ENCODE peak calls at places on chromosome 22, in seven cellular contexts. One of them, this sample, is unnamed.

GRCh38 chr22:36902143-36902911 is 11.1 kb upstream of the CSF2RB start:
- DNase-seq in naive thymus-derived CD8-positive, alpha-beta T cell: no peak
- DNase-seq in ACHN: no peak
- DNase-seq in AG10803: no peak
- DNase-seq in transverse colon: no peak
- DNase-seq in effector memory CD8-positive, alpha-beta T cell: no peak
- DNase-seq in B cell: no peak
- DNase-seq in this sample: no peak

GRCh38 chr22:24503851-24504170 is 8.7 kb downstream of the UPB1 start:
- DNase-seq in naive thymus-derived CD8-positive, alpha-beta T cell: no peak
- DNase-seq in ACHN: no peak
- DNase-seq in AG10803: no peak
- DNase-seq in transverse colon: no peak
- DNase-seq in effector memory CD8-positive, alpha-beta T cell: no peak
- DNase-seq in B cell: no peak
- DNase-seq in this sample: no peak

GRCh38 chr22:33524511-33525270 is 395.6 kb downstream of the LARGE1 start:
- DNase-seq in naive thymus-derived CD8-positive, alpha-beta T cell: no peak
- DNase-seq in ACHN: no peak
- DNase-seq in AG10803: no peak
- DNase-seq in transverse colon: no peak
- DNase-seq in effector memory CD8-positive, alpha-beta T cell: no peak
- DNase-seq in B cell: no peak
- DNase-seq in this sample: no peak

GRCh38 chr22:32123657-32124056 is 35.4 kb downstream of the C22orf42 start:
- DNase-seq in naive thymus-derived CD8-positive, alpha-beta T cell: no peak
- DNase-seq in ACHN: no peak
- DNase-seq in AG10803: no peak
- DNase-seq in transverse colon: no peak
- DNase-seq in effector memory CD8-positive, alpha-beta T cell: no peak
- DNase-seq in B cell: no peak
- DNase-seq in this sample: no peak

GRCh38 chr22:22754961-22755777 is 110.8 kb downstream of the GGTLC2 start:
- DNase-seq in naive thymus-derived CD8-positive, alpha-beta T cell: no peak
- DNase-seq in ACHN: no peak
- DNase-seq in AG10803: no peak
- DNase-seq in transverse colon: no peak
- DNase-seq in effector memory CD8-positive, alpha-beta T cell: no peak
- DNase-seq in B cell: no peak
- DNase-seq in this sample: no peak

GRCh38 chr22:46614070-46614931 is 5.9 kb upstream of the GRAMD4 start:
- DNase-seq in naive thymus-derived CD8-positive, alpha-beta T cell: peak; percentile 72
- DNase-seq in ACHN: no peak
- DNase-seq in AG10803: no peak
- DNase-seq in transverse colon: peak; percentile 55
- DNase-seq in effector memory CD8-positive, alpha-beta T cell: peak; percentile 72
- DNase-seq in B cell: peak; percentile 62
- DNase-seq in this sample: no peak

GRCh38 chr22:17871726-17872458 is 97.6 kb upstream of the BID start:
- DNase-seq in naive thymus-derived CD8-positive, alpha-beta T cell: no peak
- DNase-seq in ACHN: no peak
- DNase-seq in AG10803: no peak
- DNase-seq in transverse colon: no peak
- DNase-seq in effector memory CD8-positive, alpha-beta T cell: no peak
- DNase-seq in B cell: no peak
- DNase-seq in this sample: no peak

GRCh38 chr22:42077486-42078125 is 1.9 kb upstream of the SMDT1 start:
- DNase-seq in naive thymus-derived CD8-positive, alpha-beta T cell: no peak
- DNase-seq in ACHN: no peak
- DNase-seq in AG10803: no peak
- DNase-seq in transverse colon: no peak
- DNase-seq in effector memory CD8-positive, alpha-beta T cell: no peak
- DNase-seq in B cell: no peak
- DNase-seq in this sample: no peak

GRCh38 chr22:30000566-30000965 is 79.7 kb upstream of the HORMAD2 start:
- DNase-seq in naive thymus-derived CD8-positive, alpha-beta T cell: no peak
- DNase-seq in ACHN: no peak
- DNase-seq in AG10803: no peak
- DNase-seq in transverse colon: no peak
- DNase-seq in effector memory CD8-positive, alpha-beta T cell: no peak
- DNase-seq in B cell: no peak
- DNase-seq in this sample: no peak

GRCh38 chr22:24580276-24580675 is 12.6 kb downstream of the LRRC75B start:
- DNase-seq in naive thymus-derived CD8-positive, alpha-beta T cell: no peak
- DNase-seq in ACHN: no peak
- DNase-seq in AG10803: peak; percentile 93
- DNase-seq in transverse colon: no peak
- DNase-seq in effector memory CD8-positive, alpha-beta T cell: no peak
- DNase-seq in B cell: no peak
- DNase-seq in this sample: no peak

GRCh38 chr22:36927671-36928070 is 14.2 kb downstream of the CSF2RB start:
- DNase-seq in naive thymus-derived CD8-positive, alpha-beta T cell: no peak
- DNase-seq in ACHN: no peak
- DNase-seq in AG10803: no peak
- DNase-seq in transverse colon: no peak
- DNase-seq in effector memory CD8-positive, alpha-beta T cell: no peak
- DNase-seq in B cell: no peak
- DNase-seq in this sample: no peak

GRCh38 chr22:33515733-33516297 is 404.5 kb downstream of the LARGE1 start:
- DNase-seq in naive thymus-derived CD8-positive, alpha-beta T cell: no peak
- DNase-seq in ACHN: no peak
- DNase-seq in AG10803: no peak
- DNase-seq in transverse colon: no peak
- DNase-seq in effector memory CD8-positive, alpha-beta T cell: no peak
- DNase-seq in B cell: no peak
- DNase-seq in this sample: no peak

GRCh38 chr22:44883011-44883421 is 126.8 kb downstream of the PHF21B start:
- DNase-seq in naive thymus-derived CD8-positive, alpha-beta T cell: no peak
- DNase-seq in ACHN: no peak
- DNase-seq in AG10803: no peak
- DNase-seq in transverse colon: no peak
- DNase-seq in effector memory CD8-positive, alpha-beta T cell: no peak
- DNase-seq in B cell: no peak
- DNase-seq in this sample: no peak

GRCh38 chr22:48979482-48979881 is 848.2 kb downstream of the BRD1 start:
- DNase-seq in naive thymus-derived CD8-positive, alpha-beta T cell: no peak
- DNase-seq in ACHN: no peak
- DNase-seq in AG10803: no peak
- DNase-seq in transverse colon: no peak
- DNase-seq in effector memory CD8-positive, alpha-beta T cell: no peak
- DNase-seq in B cell: no peak
- DNase-seq in this sample: no peak

GRCh38 chr22:35445933-35446332 is 46.0 kb downstream of the MCM5 start:
- DNase-seq in naive thymus-derived CD8-positive, alpha-beta T cell: no peak
- DNase-seq in ACHN: no peak
- DNase-seq in AG10803: no peak
- DNase-seq in transverse colon: no peak
- DNase-seq in effector memory CD8-positive, alpha-beta T cell: no peak
- DNase-seq in B cell: no peak
- DNase-seq in this sample: no peak

GRCh38 chr22:29080061-29080975 is 7.5 kb downstream of the KREMEN1 start:
- DNase-seq in naive thymus-derived CD8-positive, alpha-beta T cell: no peak
- DNase-seq in ACHN: no peak
- DNase-seq in AG10803: peak; percentile 45
- DNase-seq in transverse colon: no peak
- DNase-seq in effector memory CD8-positive, alpha-beta T cell: no peak
- DNase-seq in B cell: no peak
- DNase-seq in this sample: no peak

GRCh38 chr22:24807284-24807950 is 1.4 kb downstream of the SGSM1 start:
- DNase-seq in naive thymus-derived CD8-positive, alpha-beta T cell: no peak
- DNase-seq in ACHN: no peak
- DNase-seq in AG10803: no peak
- DNase-seq in transverse colon: peak; percentile 17
- DNase-seq in effector memory CD8-positive, alpha-beta T cell: no peak
- DNase-seq in B cell: no peak
- DNase-seq in this sample: peak; percentile 29

GRCh38 chr22:27810566-27810965 is 9.0 kb upstream of the MN1 start:
- DNase-seq in naive thymus-derived CD8-positive, alpha-beta T cell: no peak
- DNase-seq in ACHN: no peak
- DNase-seq in AG10803: peak; percentile 78
- DNase-seq in transverse colon: peak; percentile 47
- DNase-seq in effector memory CD8-positive, alpha-beta T cell: no peak
- DNase-seq in B cell: no peak
- DNase-seq in this sample: peak; percentile 43

GRCh38 chr22:35582861-35583670 is 34.1 kb downstream of the MB start:
- DNase-seq in naive thymus-derived CD8-positive, alpha-beta T cell: peak; percentile 29
- DNase-seq in ACHN: peak; percentile 56
- DNase-seq in AG10803: peak; percentile 59
- DNase-seq in transverse colon: peak; percentile 68
- DNase-seq in effector memory CD8-positive, alpha-beta T cell: peak; percentile 53
- DNase-seq in B cell: peak; percentile 68
- DNase-seq in this sample: no peak

GRCh38 chr22:29065468-29066190 is 4.0 kb upstream of the C22orf31 start:
- DNase-seq in naive thymus-derived CD8-positive, alpha-beta T cell: no peak
- DNase-seq in ACHN: no peak
- DNase-seq in AG10803: no peak
- DNase-seq in transverse colon: no peak
- DNase-seq in effector memory CD8-positive, alpha-beta T cell: no peak
- DNase-seq in B cell: no peak
- DNase-seq in this sample: no peak

GRCh38 chr22:46996595-46997310 is 234.3 kb downstream of the TBC1D22A start:
- DNase-seq in naive thymus-derived CD8-positive, alpha-beta T cell: no peak
- DNase-seq in ACHN: peak; percentile 33
- DNase-seq in AG10803: no peak
- DNase-seq in transverse colon: no peak
- DNase-seq in effector memory CD8-positive, alpha-beta T cell: no peak
- DNase-seq in B cell: no peak
- DNase-seq in this sample: no peak

GRCh38 chr22:47035443-47035881 is 273.0 kb downstream of the TBC1D22A start:
- DNase-seq in naive thymus-derived CD8-positive, alpha-beta T cell: no peak
- DNase-seq in ACHN: no peak
- DNase-seq in AG10803: peak; percentile 32
- DNase-seq in transverse colon: no peak
- DNase-seq in effector memory CD8-positive, alpha-beta T cell: no peak
- DNase-seq in B cell: no peak
- DNase-seq in this sample: no peak

GRCh38 chr22:50208939-50209892 is 8.4 kb downstream of the SELENOO start:
- DNase-seq in naive thymus-derived CD8-positive, alpha-beta T cell: no peak
- DNase-seq in ACHN: no peak
- DNase-seq in AG10803: no peak
- DNase-seq in transverse colon: peak; percentile 8
- DNase-seq in effector memory CD8-positive, alpha-beta T cell: no peak
- DNase-seq in B cell: no peak
- DNase-seq in this sample: no peak

GRCh38 chr22:19625331-19626041 is 88.8 kb upstream of the SEPTIN5 start:
- DNase-seq in naive thymus-derived CD8-positive, alpha-beta T cell: no peak
- DNase-seq in ACHN: no peak
- DNase-seq in AG10803: no peak
- DNase-seq in transverse colon: no peak
- DNase-seq in effector memory CD8-positive, alpha-beta T cell: no peak
- DNase-seq in B cell: no peak
- DNase-seq in this sample: no peak

GRCh38 chr22:46534901-46535630 is 2.4 kb downstream of the CELSR1 start:
- DNase-seq in naive thymus-derived CD8-positive, alpha-beta T cell: no peak
- DNase-seq in ACHN: no peak
- DNase-seq in AG10803: no peak
- DNase-seq in transverse colon: no peak
- DNase-seq in effector memory CD8-positive, alpha-beta T cell: no peak
- DNase-seq in B cell: no peak
- DNase-seq in this sample: no peak

GRCh38 chr22:23608583-23608982 is 23.5 kb downstream of the DRICH1 start:
- DNase-seq in naive thymus-derived CD8-positive, alpha-beta T cell: no peak
- DNase-seq in ACHN: no peak
- DNase-seq in AG10803: no peak
- DNase-seq in transverse colon: no peak
- DNase-seq in effector memory CD8-positive, alpha-beta T cell: no peak
- DNase-seq in B cell: no peak
- DNase-seq in this sample: no peak

GRCh38 chr22:30485362-30485988 is 13.7 kb upstream of the SEC14L3 start:
- DNase-seq in naive thymus-derived CD8-positive, alpha-beta T cell: peak; percentile 56
- DNase-seq in ACHN: peak; percentile 47
- DNase-seq in AG10803: peak; percentile 44
- DNase-seq in transverse colon: peak; percentile 72
- DNase-seq in effector memory CD8-positive, alpha-beta T cell: peak; percentile 80
- DNase-seq in B cell: peak; percentile 71
- DNase-seq in this sample: peak; percentile 40

GRCh38 chr22:24069721-24070120 is 58.6 kb downstream of the CABIN1 start:
- DNase-seq in naive thymus-derived CD8-positive, alpha-beta T cell: no peak
- DNase-seq in ACHN: no peak
- DNase-seq in AG10803: no peak
- DNase-seq in transverse colon: peak; percentile 53
- DNase-seq in effector memory CD8-positive, alpha-beta T cell: no peak
- DNase-seq in B cell: peak; percentile 46
- DNase-seq in this sample: no peak

GRCh38 chr22:29938285-29938693 is 55.3 kb downstream of the MTMR3 start:
- DNase-seq in naive thymus-derived CD8-positive, alpha-beta T cell: no peak
- DNase-seq in ACHN: no peak
- DNase-seq in AG10803: no peak
- DNase-seq in transverse colon: no peak
- DNase-seq in effector memory CD8-positive, alpha-beta T cell: no peak
- DNase-seq in B cell: peak; percentile 44
- DNase-seq in this sample: no peak

GRCh38 chr22:20013382-20013871 is 3.2 kb downstream of the ARVCF start:
- DNase-seq in naive thymus-derived CD8-positive, alpha-beta T cell: peak; percentile 32
- DNase-seq in ACHN: peak; percentile 17
- DNase-seq in AG10803: peak; percentile 39
- DNase-seq in transverse colon: peak; percentile 38
- DNase-seq in effector memory CD8-positive, alpha-beta T cell: no peak
- DNase-seq in B cell: peak; percentile 54
- DNase-seq in this sample: no peak

GRCh38 chr22:22884010-22884887 is 3.4 kb upstream of the IGLL5 start:
- DNase-seq in naive thymus-derived CD8-positive, alpha-beta T cell: peak; percentile 51
- DNase-seq in ACHN: peak; percentile 70
- DNase-seq in AG10803: peak; percentile 39
- DNase-seq in transverse colon: peak; percentile 75
- DNase-seq in effector memory CD8-positive, alpha-beta T cell: peak; percentile 80
- DNase-seq in B cell: peak; percentile 80
- DNase-seq in this sample: no peak

GRCh38 chr22:29105468-29105867 is 32.6 kb downstream of the KREMEN1 start:
- DNase-seq in naive thymus-derived CD8-positive, alpha-beta T cell: no peak
- DNase-seq in ACHN: no peak
- DNase-seq in AG10803: no peak
- DNase-seq in transverse colon: no peak
- DNase-seq in effector memory CD8-positive, alpha-beta T cell: no peak
- DNase-seq in B cell: no peak
- DNase-seq in this sample: no peak

GRCh38 chr22:39176673-39177455 is 24.4 kb upstream of the CBX7 start:
- DNase-seq in naive thymus-derived CD8-positive, alpha-beta T cell: no peak
- DNase-seq in ACHN: peak; percentile 23
- DNase-seq in AG10803: no peak
- DNase-seq in transverse colon: no peak
- DNase-seq in effector memory CD8-positive, alpha-beta T cell: no peak
- DNase-seq in B cell: no peak
- DNase-seq in this sample: no peak

GRCh38 chr22:36065775-36066544 is 37.3 kb upstream of the RBFOX2 start:
- DNase-seq in naive thymus-derived CD8-positive, alpha-beta T cell: peak; percentile 37
- DNase-seq in ACHN: peak; percentile 95
- DNase-seq in AG10803: peak; percentile 96
- DNase-seq in transverse colon: peak; percentile 87
- DNase-seq in effector memory CD8-positive, alpha-beta T cell: peak; percentile 61
- DNase-seq in B cell: peak; percentile 59
- DNase-seq in this sample: peak; percentile 80